ENCODE peak calls at places on chromosome 1, in six cellular contexts. V is Ammon's horn; G is cardiac muscle cell; C is tibial artery; P is left kidney; K is stimulated activated CD8-positive, alpha-beta memory T cell treated with anti-CD3 and anti-CD28 coated beads, Interleukin-15, amount 100 ng/mL, for 24 hours. A is an unnamed sample.

GRCh38 chr1:170567214-170567613 is 35.2 kb downstream of the GORAB start:
- DNase-seq in V (no peak), G (no peak), C (no peak), P (no peak), K (no peak), A (no peak)

GRCh38 chr1:169091480-169091941 is 15.0 kb upstream of the ATP1B1 start:
- DNase-seq in V (no peak), G (no peak), C (no peak), P (no peak), K (no peak), A (no peak)

GRCh38 chr1:22654692-22655091 is 1.7 kb downstream of the C1QB start:
- DNase-seq in V (no peak), G (no peak), C (no peak), P (no peak), K (no peak), A (no peak)

GRCh38 chr1:210328746-210329488 is at the start of gene HHAT:
- DNase-seq in V (peak), G (peak), C (peak), P (peak), K (peak), A (peak)

GRCh38 chr1:239547987-239548386 is 161.6 kb downstream of the CHRM3 start:
- DNase-seq in V (no peak), G (no peak), C (no peak), P (no peak), K (no peak), A (no peak)

GRCh38 chr1:197330213-197330612 is 62.2 kb downstream of the CRB1 start:
- DNase-seq in V (no peak), G (peak), C (no peak), P (no peak), K (no peak), A (no peak)

GRCh38 chr1:169148472-169149252 is 42.2 kb downstream of the ATP1B1 start:
- DNase-seq in V (no peak), G (no peak), C (no peak), P (peak), K (no peak), A (no peak)

GRCh38 chr1:27161594-27161993 is 6.7 kb upstream of the SLC9A1 start:
- DNase-seq in V (no peak), G (no peak), C (no peak), P (no peak), K (no peak), A (no peak)

GRCh38 chr1:202281316-202282016 is 60.3 kb downstream of the UBE2T start:
- DNase-seq in V (no peak), G (no peak), C (peak), P (peak), K (no peak), A (peak)

GRCh38 chr1:211541715-211542477 is 37.1 kb downstream of the SLC30A1 start:
- DNase-seq in V (no peak), G (no peak), C (no peak), P (peak), K (no peak), A (no peak)

GRCh38 chr1:203630697-203631096 is 4.1 kb downstream of the ATP2B4 start:
- DNase-seq in V (no peak), G (no peak), C (no peak), P (no peak), K (no peak), A (no peak)

GRCh38 chr1:220680085-220680687 is 10.0 kb upstream of the C1orf115 start:
- DNase-seq in V (peak), G (peak), C (no peak), P (peak), K (no peak), A (no peak)

GRCh38 chr1:63000508-63000907 is 216.6 kb downstream of the ATG4C start:
- DNase-seq in V (no peak), G (no peak), C (no peak), P (peak), K (no peak), A (no peak)

GRCh38 chr1:181620183-181620582 is 136.9 kb downstream of the CACNA1E start:
- DNase-seq in V (no peak), G (no peak), C (no peak), P (no peak), K (no peak), A (no peak)

GRCh38 chr1:91730781-91731732 is 154.9 kb downstream of the TGFBR3 start:
- DNase-seq in V (no peak), G (no peak), C (no peak), P (peak), K (no peak), A (no peak)

GRCh38 chr1:176691251-176692228 is 228.6 kb downstream of the PAPPA2 start:
- DNase-seq in V (peak), G (peak), C (no peak), P (peak), K (no peak), A (no peak)

GRCh38 chr1:154220970-154221814 is 437 bp downstream of the UBAP2L start:
- DNase-seq in V (peak), G (peak), C (peak), P (peak), K (peak), A (peak)

GRCh38 chr1:82446251-82446650 is 645.5 kb downstream of the ADGRL2 start:
- DNase-seq in V (no peak), G (no peak), C (no peak), P (no peak), K (no peak), A (no peak)

GRCh38 chr1:151966061-151966460 is 27.6 kb downstream of the S100A10 start:
- DNase-seq in V (no peak), G (no peak), C (no peak), P (no peak), K (no peak), A (no peak)

GRCh38 chr1:53323316-53323715 is 4.6 kb downstream of the LRP8 start:
- DNase-seq in V (no peak), G (no peak), C (no peak), P (no peak), K (no peak), A (peak)

GRCh38 chr1:25356441-25356840 is 18.3 kb downstream of the TMEM50A start:
- DNase-seq in V (no peak), G (no peak), C (no peak), P (no peak), K (no peak), A (no peak)

GRCh38 chr1:48018799-48019198 is 21.6 kb upstream of the TRABD2B start:
- DNase-seq in V (no peak), G (no peak), C (no peak), P (no peak), K (no peak), A (no peak)

GRCh38 chr1:101101362-101101761 is 75.8 kb upstream of the DPH5 start:
- DNase-seq in V (no peak), G (no peak), C (no peak), P (no peak), K (no peak), A (no peak)

GRCh38 chr1:97137862-97138514 is 416.4 kb downstream of the PTBP2 start:
- DNase-seq in V (peak), G (peak), C (no peak), P (peak), K (no peak), A (no peak)

GRCh38 chr1:229596961-229597699 is 28.8 kb downstream of the TAF5L start:
- DNase-seq in V (peak), G (no peak), C (peak), P (no peak), K (no peak), A (peak)

GRCh38 chr1:240245629-240246020 is 153.9 kb downstream of the FMN2 start:
- DNase-seq in V (no peak), G (no peak), C (no peak), P (no peak), K (no peak), A (no peak)

GRCh38 chr1:160103658-160104519 is 5.5 kb upstream of the IGSF8 start:
- DNase-seq in V (peak), G (no peak), C (no peak), P (no peak), K (no peak), A (no peak)

GRCh38 chr1:248821641-248822040 is 4.1 kb downstream of the SH3BP5L start:
- DNase-seq in V (no peak), G (no peak), C (peak), P (no peak), K (no peak), A (no peak)

GRCh38 chr1:118158918-118159317 is 26.1 kb downstream of the SPAG17 start:
- DNase-seq in V (no peak), G (no peak), C (no peak), P (peak), K (no peak), A (no peak)

GRCh38 chr1:22889213-22889827 is 83.3 kb downstream of the LACTBL1 start:
- DNase-seq in V (peak), G (peak), C (no peak), P (peak), K (no peak), A (no peak)

GRCh38 chr1:222798111-222798510 is 16.7 kb upstream of the DISP1 start:
- DNase-seq in V (no peak), G (no peak), C (no peak), P (peak), K (no peak), A (no peak)

GRCh38 chr1:93692983-93693591 is 11.4 kb upstream of the BCAR3 start:
- DNase-seq in V (no peak), G (no peak), C (no peak), P (peak), K (no peak), A (no peak)

GRCh38 chr1:7539772-7540175 is 231.3 kb upstream of the VAMP3 start:
- DNase-seq in V (no peak), G (peak), C (no peak), P (peak), K (no peak), A (peak)

GRCh38 chr1:160085686-160086089 is 4.3 kb downstream of the KCNJ9 start:
- DNase-seq in V (peak), G (peak), C (peak), P (peak), K (peak), A (peak)

GRCh38 chr1:205316179-205316578 is 5.4 kb downstream of the NUAK2 start:
- DNase-seq in V (no peak), G (no peak), C (no peak), P (no peak), K (no peak), A (no peak)

GRCh38 chr1:29466258-29466657 is 229.9 kb downstream of the PTPRU start:
- DNase-seq in V (no peak), G (no peak), C (no peak), P (no peak), K (no peak), A (no peak)